ENCODE peak calls at places on chromosomes 4 and X, in six cellular contexts. A is lung, H is cerebellar cortex, F is IMR-90, I is H9, O is endothelial cell. Z is an unnamed sample.

GRCh38 chrX:112513154-112513553 is 166.6 kb downstream of the LHFPL1 start:
- DNase-seq in A (no peak), H (no peak), F (peak; percentile 78), I (no peak), O (no peak), Z (peak; percentile 1)

GRCh38 chr4:143355540-143356217 is 19.0 kb downstream of the GAB1 start:
- DNase-seq in A (no peak), H (no peak), F (peak; percentile 48), I (no peak), O (no peak), Z (no peak)

GRCh38 chr4:7021930-7022658 is 21.1 kb upstream of the TADA2B start:
- DNase-seq in A (no peak), H (no peak), F (peak; percentile 89), I (no peak), O (no peak), Z (peak; percentile 67)

GRCh38 chrX:131068945-131069719 is 11.0 kb downstream of the ARHGAP36 start:
- DNase-seq in A (no peak), H (peak; percentile 13), F (no peak), I (peak; percentile 85), O (peak; percentile 75), Z (peak; percentile 5)

GRCh38 chr4:110224812-110225211 is 26.4 kb upstream of the ELOVL6 start:
- DNase-seq in A (no peak), H (no peak), F (peak; percentile 57), I (no peak), O (no peak), Z (no peak)

GRCh38 chrX:69961365-69962072 is 88.2 kb downstream of the AWAT2 start:
- DNase-seq in A (no peak), H (no peak), F (peak; percentile 1), I (no peak), O (no peak), Z (peak; percentile 64)

GRCh38 chr4:187782425-187782824 is 213.1 kb upstream of the ZFP42 start:
- DNase-seq in A (no peak), H (no peak), F (no peak), I (no peak), O (no peak), Z (no peak)

GRCh38 chrX:41705680-41706374 is 17.1 kb downstream of the GPR34 start:
- DNase-seq in A (no peak), H (no peak), F (no peak), I (no peak), O (no peak), Z (no peak)

GRCh38 chr4:145176641-145177432 is 3.6 kb downstream of the OTUD4 start:
- DNase-seq in A (no peak), H (no peak), F (peak; percentile 24), I (no peak), O (no peak), Z (no peak)

Z was measured in choroid plexus epithelial cell.